ENCODE peak calls at places on chromosomes 5 and 9, in eight cellular contexts. H, T, R, Q, Z, P, V and B are unnamed samples.
A peak's percentile ranks its signal among the peaks of the same experiment; 100 is the strongest.

GRCh38 chr9:90002299-90003045 is 397.7 kb downstream of the GADD45G start:
- DNase-seq in H (no peak), T (no peak), R (no peak), Q (no peak), Z (no peak), P (no peak), V (no peak), B (no peak)

GRCh38 chr9:18976368-18977238 is 56.4 kb downstream of the SAXO1 start:
- DNase-seq in H (no peak), T (no peak), R (no peak), Q (no peak), Z (peak; percentile 92), P (no peak), V (no peak), B (no peak)

GRCh38 chr9:135926402-135927194 is 19.3 kb upstream of the CAMSAP1 start:
- DNase-seq in H (no peak), T (peak; percentile 68), R (no peak), Q (no peak), Z (peak; percentile 61), P (peak; percentile 90), V (no peak), B (peak; percentile 90)

GRCh38 chr9:88084816-88085215 is 53.5 kb downstream of the SPATA31C2 start:
- DNase-seq in H (no peak), T (no peak), R (no peak), Q (no peak), Z (no peak), P (no peak), V (no peak), B (no peak)

GRCh38 chr9:116750543-116750942 is 63.4 kb downstream of the TRIM32 start:
- DNase-seq in H (no peak), T (no peak), R (no peak), Q (no peak), Z (no peak), P (no peak), V (no peak), B (no peak)

GRCh38 chr5:172004824-172005237 is 1.6 kb downstream of the FBXW11 start:
- DNase-seq in H (no peak), T (no peak), R (no peak), Q (no peak), Z (no peak), P (no peak), V (no peak), B (no peak)

GRCh38 chr9:128341435-128341849 is 1.1 kb downstream of the SLC27A4 start:
- DNase-seq in H (peak; percentile 69), T (peak; percentile 48), R (no peak), Q (no peak), Z (peak; percentile 59), P (peak; percentile 79), V (peak; percentile 85), B (peak; percentile 89)

GRCh38 chr5:31364881-31365636 is 166.8 kb downstream of the DROSHA start:
- DNase-seq in H (no peak), T (no peak), R (no peak), Q (no peak), Z (peak; percentile 90), P (no peak), V (no peak), B (no peak)

GRCh38 chr5:59608745-59609144 is 284.8 kb downstream of the PDE4D start:
- DNase-seq in H (no peak), T (no peak), R (no peak), Q (no peak), Z (no peak), P (no peak), V (no peak), B (no peak)

GRCh38 chr9:84140535-84141101 is 160.0 kb downstream of the RMI1 start:
- DNase-seq in H (no peak), T (peak; percentile 24), R (no peak), Q (no peak), Z (peak; percentile 18), P (no peak), V (no peak), B (peak; percentile 86)
- TF ChIP-seq CTCF in H (no peak), T (no peak), R (no peak), Q (no peak), Z (no peak), P (no peak), V (no peak), B (no peak)

DNA sequence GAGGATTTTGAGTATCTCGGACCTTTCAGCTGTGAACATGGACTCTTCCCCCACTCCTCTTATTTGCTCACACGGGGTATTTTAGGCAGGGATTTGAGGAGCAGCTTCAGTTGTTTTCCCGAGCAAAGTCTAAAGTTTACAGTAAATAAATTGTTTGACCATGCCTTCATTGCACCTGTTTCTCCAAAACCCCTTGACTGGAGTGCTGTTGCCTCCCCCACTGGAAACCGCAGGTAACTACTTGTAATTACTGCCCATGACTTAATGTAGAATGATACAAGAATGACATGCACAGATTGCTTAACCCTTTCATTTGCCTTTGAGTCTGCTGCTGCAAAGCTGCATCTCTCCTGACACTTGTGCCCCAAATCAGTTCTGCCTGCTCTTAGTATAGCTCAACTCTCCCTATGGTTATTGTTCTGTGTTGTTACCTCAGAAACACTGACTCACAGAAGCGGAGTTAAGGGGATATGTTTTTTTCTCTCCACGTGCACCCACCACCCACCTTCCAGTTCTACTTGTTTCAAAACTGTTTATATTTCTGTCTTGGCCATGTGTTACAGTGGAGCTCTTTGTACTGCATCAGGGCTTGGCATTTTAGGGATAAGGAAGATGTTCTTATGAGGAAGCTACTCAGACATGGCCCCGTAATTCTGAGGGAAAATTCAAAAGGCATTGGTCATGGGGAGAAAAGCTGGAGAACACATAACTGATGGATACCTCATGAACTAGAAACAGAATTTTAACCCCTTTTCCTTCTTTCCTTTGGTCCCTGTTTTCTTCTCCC is 2.2 kb downstream of the ADRB2 start:
- DNase-seq in H (no peak), T (no peak), R (no peak), Q (no peak), Z (peak; percentile 38), P (no peak), V (no peak), B (no peak)
- TF ChIP-seq POLR2A in H (no peak), T (no peak), R (no peak), Q (no peak), Z (no peak), P (no peak), V (no peak), B (no peak)

DNA sequence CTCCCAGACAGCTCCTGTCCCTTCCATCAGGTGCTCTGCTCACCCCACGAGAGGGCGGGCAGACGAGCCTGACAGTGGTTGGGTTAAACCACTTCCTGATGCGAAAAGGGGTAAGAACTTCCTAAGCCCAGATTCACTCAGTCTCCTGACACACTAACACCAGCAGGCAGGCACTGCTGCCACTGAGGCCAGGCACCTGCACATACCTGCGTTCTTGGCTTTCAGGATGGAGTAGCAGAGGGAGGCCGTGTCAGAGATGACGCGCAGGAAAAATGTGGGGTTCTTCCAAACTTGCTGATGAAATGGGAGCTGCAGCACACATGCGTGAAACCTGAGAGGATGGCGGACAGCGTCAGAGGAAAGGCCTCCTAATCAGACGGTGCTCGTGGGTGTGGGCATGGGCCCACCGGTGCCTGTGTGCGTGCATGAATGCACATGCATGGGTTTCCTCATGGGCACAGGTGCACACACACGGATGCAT is 29.9 kb downstream of the SLC6A18 start:
- DNase-seq in H (peak; percentile 26), T (no peak), R (no peak), Q (no peak), Z (no peak), P (no peak), V (no peak), B (no peak)
- H3K4me3 ChIP-seq in H (no peak overlapping the region), T (no peak overlapping the region), R (no peak overlapping the region), Q (no peak overlapping the region), Z (no peak overlapping the region), P (no peak overlapping the region), V (no peak overlapping the region), B (no peak overlapping the region)

DNA sequence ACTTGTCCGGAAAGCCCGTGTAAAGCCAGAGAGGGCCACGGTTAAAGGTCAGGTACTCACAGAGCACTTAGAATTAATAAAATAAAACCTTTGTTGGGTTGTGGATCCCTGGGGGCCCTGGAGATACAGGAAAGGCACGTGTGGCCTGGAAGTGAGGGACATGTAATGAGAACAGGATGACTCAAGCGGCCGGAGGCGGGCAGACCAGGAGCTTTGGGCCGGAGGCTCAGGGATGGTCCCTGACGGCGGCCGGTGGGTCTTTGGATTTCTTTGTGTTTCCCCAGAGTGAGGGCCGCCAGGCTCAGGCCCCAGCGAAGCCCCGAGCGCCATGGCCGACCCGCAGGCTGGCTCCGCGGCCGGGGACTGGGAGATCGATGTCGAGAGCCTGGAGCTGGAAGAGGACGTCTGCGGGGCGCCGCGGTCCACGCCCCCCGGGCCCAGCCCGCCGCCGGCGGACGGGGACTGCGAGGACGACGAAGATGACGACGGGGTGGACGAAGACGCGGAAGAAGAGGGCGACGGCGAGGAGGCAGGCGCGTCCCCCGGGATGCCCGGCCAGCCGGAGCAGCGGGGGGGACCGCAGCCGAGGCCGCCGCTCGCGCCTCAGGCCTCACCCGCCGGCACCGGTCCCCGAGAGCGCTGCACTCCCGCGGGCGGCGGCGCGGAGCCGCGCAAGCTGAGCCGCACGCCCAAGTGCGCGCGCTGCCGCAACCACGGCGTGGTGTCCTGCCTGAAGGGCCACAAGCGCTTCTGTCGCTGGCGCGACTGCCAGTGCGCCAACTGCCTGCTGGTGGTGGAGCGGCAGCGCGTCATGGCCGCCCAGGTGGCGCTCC is 1.3 kb downstream of the DMRT2 start:
- DNase-seq in H (no peak), T (no peak), R (no peak), Q (no peak), Z (no peak), P (no peak), V (no peak), B (peak; percentile 87)
- TF ChIP-seq CTCF in H (peak; percentile 17), T (no peak), R (no peak), Q (no peak), Z (no peak), P (no peak), V (no peak), B (no peak)

GRCh38 chr5:43486353-43486752 is 2.7 kb upstream of the TMEM267 start:
- DNase-seq in H (no peak), T (no peak), R (no peak), Q (no peak), Z (no peak), P (no peak), V (no peak), B (no peak)

GRCh38 chr5:43482490-43483064 is 1.1 kb downstream of the TMEM267 start:
- DNase-seq in H (no peak), T (no peak), R (no peak), Q (no peak), Z (peak; percentile 28), P (no peak), V (no peak), B (no peak)

GRCh38 chr5:43485406-43485805 is 1.7 kb upstream of the TMEM267 start:
- DNase-seq in H (no peak), T (no peak), R (no peak), Q (no peak), Z (peak; percentile 1), P (no peak), V (no peak), B (no peak)

GRCh38 chr5:43484049-43484849 is 584 bp upstream of the TMEM267 start:
- DNase-seq in H (peak; percentile 86), T (peak; percentile 82), R (peak; percentile 36), Q (peak; percentile 96), Z (peak; percentile 82), P (peak; percentile 51), V (peak; percentile 73), B (peak; percentile 81)

GRCh38 chr5:43483210-43484048 is at the start of gene TMEM267:
- DNase-seq in H (peak; percentile 87), T (peak; percentile 90), R (peak; percentile 53), Q (peak; percentile 96), Z (peak; percentile 92), P (peak; percentile 78), V (peak; percentile 88), B (peak; percentile 91)
- TF ChIP-seq POLR2A in H (peak; percentile 85), T (peak; percentile 88), R (no peak), Q (no peak), Z (peak; percentile 93), P (peak; percentile 83), V (peak; percentile 99), B (peak; percentile 71)